ENCODE peak calls at places on chromosomes 3 and 15, in seven cellular contexts. C is GM04503, T is activated gamma-delta T cell treated with Interleukin-2 at 50 U/mL for 16 hours, F is NCI-H460, P is lung, N is HTR-8/SVneo, Y is psoas muscle. D is an unnamed sample.

GRCh38 chr3:114418107-114418506 is 124.3 kb downstream of the TIGIT start:
- DNase-seq in T (no peak), F (no peak), Y (no peak), N (no peak), C (no peak), P (no peak), D (no peak)

GRCh38 chr15:85974348-85974705 is 105.3 kb upstream of the AGBL1 start:
- DNase-seq in Y (no peak), N (peak), P (no peak), T (no peak), C (no peak), F (no peak), D (no peak)

GRCh38 chr15:66833372-66833771 is 131.3 kb downstream of the SMAD6 start:
- DNase-seq in F (no peak), P (no peak), T (no peak), Y (no peak), N (no peak), C (no peak), D (no peak)

GRCh38 chr3:43531835-43532234 is 90.0 kb downstream of the ANO10 start:
- DNase-seq in F (peak), T (no peak), N (peak), P (no peak), C (peak), Y (no peak), D (no peak)

GRCh38 chr3:25139267-25139666 is 288.8 kb upstream of the RARB start:
- DNase-seq in C (no peak), Y (no peak), N (no peak), F (no peak), P (no peak), T (no peak), D (no peak)

GRCh38 chr3:143331336-143331735 is 211.8 kb downstream of the CHST2 start:
- DNase-seq in F (no peak), Y (no peak), T (no peak), N (no peak), P (no peak), C (no peak), D (no peak)

GRCh38 chr3:42652611-42653302 is 740 bp upstream of the ZBTB47 start:
- DNase-seq in N (no peak), F (peak), Y (peak), T (no peak), C (peak), P (peak), D (no peak)

GRCh38 chr3:45931476-45931875 is 11.8 kb upstream of the CXCR6 start:
- DNase-seq in T (no peak), Y (no peak), N (no peak), P (no peak), F (no peak), C (no peak), D (no peak)

GRCh38 chr15:39666671-39667070 is 85.8 kb downstream of the THBS1 start:
- DNase-seq in T (no peak), P (no peak), Y (no peak), C (no peak), N (no peak), F (no peak), D (no peak)

GRCh38 chr3:135192929-135193328 is 397.9 kb downstream of the EPHB1 start:
- DNase-seq in Y (no peak), T (no peak), F (no peak), N (no peak), P (no peak), C (no peak), D (no peak)

GRCh38 chr3:158347966-158348365 is 223.0 kb upstream of the MLF1 start:
- DNase-seq in Y (no peak), C (peak), F (no peak), T (no peak), N (no peak), P (no peak), D (no peak)

GRCh38 chr3:42461762-42462161 is 40.7 kb upstream of the VIPR1 start:
- DNase-seq in P (no peak), Y (no peak), F (no peak), T (no peak), C (no peak), N (no peak), D (no peak)

GRCh38 chr15:89912674-89913396 is at the start of gene ARPIN:
- DNase-seq in N (peak), C (no peak), Y (peak), F (peak), P (peak), T (no peak), D (no peak)

GRCh38 chr3:196643201-196643749 is 3.8 kb downstream of the NRROS start:
- DNase-seq in Y (no peak), N (no peak), C (no peak), F (no peak), T (peak), P (no peak), D (peak)

GRCh38 chr3:72171461-72171860 is 386.5 kb upstream of the PROK2 start:
- DNase-seq in C (no peak), T (no peak), Y (no peak), P (no peak), F (no peak), N (no peak), D (no peak)

GRCh38 chr3:106765342-106765741 is 611.9 kb upstream of the CCDC54 start:
- DNase-seq in T (no peak), Y (no peak), P (no peak), F (no peak), N (peak), C (no peak), D (no peak)

GRCh38 chr3:16768956-16769355 is 115.8 kb upstream of the PLCL2 start:
- DNase-seq in C (no peak), F (no peak), Y (no peak), T (no peak), N (no peak), P (no peak), D (no peak)

GRCh38 chr15:64343841-64344240 is 12.1 kb downstream of the CSNK1G1 start:
- DNase-seq in T (no peak), P (no peak), C (no peak), F (no peak), N (no peak), Y (no peak), D (no peak)